ENCODE peak calls at places on chromosome 6, in nine cellular contexts. R is OCI-LY7; F is GM12878; T is breast epithelium; S is BJ; Y is CD4-positive, CD25-positive, alpha-beta regulatory T cell; A is foreskin fibroblast; C is mesenchymal stem cell; J is endothelial cell of umbilical vein. W is an unnamed sample.

GRCh38 chr6:145866449-145867401 is 52.1 kb upstream of the FBXO30 start:
- DNase-seq in Y (peak), S (no peak), T (no peak), F (no peak), R (peak), A (no peak), J (no peak), C (no peak), W (no peak)

GRCh38 chr6:34057790-34058189 is 88.1 kb downstream of the GRM4 start:
- DNase-seq in C (no peak), J (no peak), S (no peak), F (no peak), Y (no peak), R (no peak), T (no peak), A (no peak), W (no peak)

GRCh38 chr6:125587624-125588023 is 161.8 kb upstream of the HEY2 start:
- DNase-seq in F (no peak), Y (no peak), A (peak), R (no peak), T (no peak), C (no peak), J (no peak), S (no peak), W (no peak)

GRCh38 chr6:128557086-128557485 is 36.7 kb upstream of the PTPRK start:
- DNase-seq in R (no peak), F (no peak), S (no peak), A (no peak), C (no peak), J (no peak), T (no peak), Y (no peak), W (no peak)

GRCh38 chr6:14001329-14002012 is 76.7 kb downstream of the RNF182 start:
- DNase-seq in Y (no peak), A (peak), R (no peak), F (no peak), S (peak), J (no peak), C (peak), T (no peak), W (no peak)

GRCh38 chr6:36906539-36906938 is 20.8 kb downstream of the C6orf89 start:
- DNase-seq in F (no peak), T (peak), A (no peak), J (peak), C (no peak), S (no peak), Y (no peak), R (no peak), W (no peak)

GRCh38 chr6:166958926-166959861 is 2.8 kb upstream of the RNASET2 start:
- DNase-seq in T (no peak), A (no peak), F (no peak), J (peak), R (peak), Y (peak), C (peak), S (no peak), W (no peak)

GRCh38 chr6:105484238-105485161 is 81.6 kb upstream of the PREP start:
- DNase-seq in R (peak), F (no peak), A (peak), C (peak), T (no peak), S (no peak), J (peak), Y (peak), W (no peak)

GRCh38 chr6:144179817-144180216 is 29.5 kb downstream of the STX11 start:
- DNase-seq in Y (peak), R (no peak), F (no peak), T (no peak), S (no peak), C (no peak), A (no peak), J (no peak), W (no peak)

GRCh38 chr6:150756170-150756569 is 109.3 kb upstream of the MTHFD1L start:
- DNase-seq in Y (no peak), F (no peak), J (peak), C (no peak), R (no peak), A (no peak), T (no peak), S (no peak), W (no peak)

GRCh38 chr6:118665011-118665410 is 13.6 kb upstream of the CEP85L start:
- DNase-seq in C (no peak), S (no peak), T (no peak), Y (no peak), R (no peak), A (no peak), J (no peak), F (no peak), W (no peak)
- H3K4me3 ChIP-seq in C (no peak), S (no peak), T (peak), Y (peak), R (no peak), A (no peak), J (no peak), F (peak), W (peak)

GRCh38 chr6:25138024-25138696 is 141.0 kb upstream of the CARMIL1 start:
- DNase-seq in Y (peak), S (peak), R (peak), A (peak), F (peak), T (no peak), C (peak), J (peak), W (no peak)

GRCh38 chr6:25137497-25137896 is 141.7 kb upstream of the CARMIL1 start:
- DNase-seq in T (no peak), J (peak), Y (peak), A (peak), R (peak), C (no peak), S (no peak), F (no peak), W (no peak)

GRCh38 chr6:25136879-25137278 is 142.3 kb upstream of the CARMIL1 start:
- DNase-seq in T (no peak), S (no peak), C (peak), J (peak), F (no peak), A (peak), Y (peak), R (no peak), W (no peak)

GRCh38 chr6:25142506-25142905 is 136.7 kb upstream of the CARMIL1 start:
- DNase-seq in Y (no peak), F (no peak), T (no peak), R (no peak), J (no peak), A (no peak), S (no peak), C (no peak), W (no peak)

GRCh38 chr6:25138697-25139051 is 140.5 kb upstream of the CARMIL1 start:
- DNase-seq in J (peak), F (no peak), C (no peak), A (peak), Y (peak), R (peak), S (no peak), T (no peak), W (no peak)
- H3K4me3 ChIP-seq in J (peak), F (peak), C (no peak), A (peak), Y (peak), R (peak), S (peak), T (peak), W (peak)

GRCh38 chr6:1315201-1315559 is 3.3 kb downstream of the FOXQ1 start:
- DNase-seq in C (no peak), T (no peak), Y (no peak), F (no peak), J (no peak), R (no peak), A (no peak), S (no peak), W (no peak)
- H3K4me3 ChIP-seq in C (no peak), T (no peak), Y (no peak), F (no peak), J (no peak), R (no peak), A (no peak), S (no peak), W (no peak)

GRCh38 chr6:3162067-3162497 is 4.7 kb upstream of the TUBB2A start:
- DNase-seq in Y (no peak), R (peak), T (no peak), S (no peak), A (peak), C (peak), F (no peak), J (no peak), W (no peak)
- H3K4me3 ChIP-seq in Y (peak), R (peak), T (peak), S (peak), A (peak), C (no peak), F (no peak), J (no peak), W (peak)

GRCh38 chr6:6405997-6406699 is 85.7 kb upstream of the F13A1 start:
- DNase-seq in J (no peak), T (no peak), Y (no peak), C (no peak), S (no peak), R (no peak), A (no peak), F (no peak), W (no peak)
- H3K4me3 ChIP-seq in J (no peak), T (no peak), Y (no peak), C (no peak), S (no peak), R (peak), A (no peak), F (no peak), W (no peak)

GRCh38 chr6:160973856-160974255 is 17.7 kb upstream of the MAP3K4 start:
- DNase-seq in Y (no peak), R (no peak), F (no peak), J (no peak), C (peak), T (no peak), S (peak), A (peak), W (no peak)
- H3K4me3 ChIP-seq in Y (no peak), R (no peak), F (no peak), J (no peak), C (no peak), T (no peak), S (no peak), A (no peak), W (no peak)

DNA sequence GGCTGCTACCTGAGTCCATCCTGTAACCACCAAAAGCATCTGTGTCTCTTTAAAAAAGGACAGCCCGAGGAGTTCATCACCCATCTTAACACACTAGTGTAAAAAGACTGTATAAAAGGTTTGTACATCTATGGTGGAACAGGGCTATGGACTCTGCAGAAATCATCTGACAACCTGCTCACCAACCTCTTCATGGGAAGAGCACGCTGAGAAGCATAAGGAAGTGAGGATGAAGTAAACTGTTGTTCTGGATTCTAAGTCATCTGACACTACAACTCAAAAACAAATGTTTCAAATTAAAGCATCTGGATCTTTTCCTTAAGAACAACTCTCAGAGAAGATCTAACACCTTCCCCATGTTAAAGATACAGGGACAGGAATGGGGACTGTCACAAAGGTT is 5.4 kb downstream of the IFNGR1 start:
- DNase-seq in Y (no peak), C (no peak), A (no peak), T (no peak), F (no peak), R (no peak), S (no peak), J (peak), W (no peak)
- H3K4me3 ChIP-seq in Y (no peak), C (no peak), A (no peak), T (peak), F (peak), R (no peak), S (no peak), J (no peak), W (peak)